ENCODE peak calls at places on chromosomes 1 and 21, in five cellular contexts. H is H9; G is brain microvascular endothelial cell; N is CD8-positive, alpha-beta T cell; U is lower leg skin. K is an unnamed sample.

GRCh38 chr1:113515498-113515897 is 125.2 kb downstream of the MAGI3 start:
- DNase-seq in N (no peak), H (no peak), U (no peak), G (no peak), K (no peak)

GRCh38 chr1:112997781-112998180 is 41.8 kb upstream of the SLC16A1 start:
- DNase-seq in G (no peak), U (no peak), N (no peak), H (no peak), K (no peak)

GRCh38 chr1:213573648-213574009 is 414.1 kb upstream of the PROX1 start:
- DNase-seq in H (no peak), U (no peak), N (no peak), G (no peak), K (no peak)

GRCh38 chr1:4172659-4173599 is 272.9 kb upstream of the C1orf174 start:
- DNase-seq in H (peak), U (no peak), G (no peak), N (no peak), K (no peak)

GRCh38 chr1:28123461-28123961 is 35.1 kb upstream of the EYA3 start:
- DNase-seq in H (no peak), G (peak), N (no peak), U (no peak), K (no peak)

GRCh38 chr1:211378844-211379243 is 52.2 kb downstream of the TRAF5 start:
- DNase-seq in H (no peak), N (no peak), U (no peak), G (peak), K (no peak)

GRCh38 chr1:184242507-184242943 is 144.3 kb upstream of the C1orf21 start:
- DNase-seq in H (no peak), G (peak), U (no peak), N (no peak), K (no peak)

GRCh38 chr1:11880911-11881748 is 22.4 kb upstream of the NPPB start:
- DNase-seq in H (no peak), G (no peak), N (no peak), U (peak), K (no peak)

DNA sequence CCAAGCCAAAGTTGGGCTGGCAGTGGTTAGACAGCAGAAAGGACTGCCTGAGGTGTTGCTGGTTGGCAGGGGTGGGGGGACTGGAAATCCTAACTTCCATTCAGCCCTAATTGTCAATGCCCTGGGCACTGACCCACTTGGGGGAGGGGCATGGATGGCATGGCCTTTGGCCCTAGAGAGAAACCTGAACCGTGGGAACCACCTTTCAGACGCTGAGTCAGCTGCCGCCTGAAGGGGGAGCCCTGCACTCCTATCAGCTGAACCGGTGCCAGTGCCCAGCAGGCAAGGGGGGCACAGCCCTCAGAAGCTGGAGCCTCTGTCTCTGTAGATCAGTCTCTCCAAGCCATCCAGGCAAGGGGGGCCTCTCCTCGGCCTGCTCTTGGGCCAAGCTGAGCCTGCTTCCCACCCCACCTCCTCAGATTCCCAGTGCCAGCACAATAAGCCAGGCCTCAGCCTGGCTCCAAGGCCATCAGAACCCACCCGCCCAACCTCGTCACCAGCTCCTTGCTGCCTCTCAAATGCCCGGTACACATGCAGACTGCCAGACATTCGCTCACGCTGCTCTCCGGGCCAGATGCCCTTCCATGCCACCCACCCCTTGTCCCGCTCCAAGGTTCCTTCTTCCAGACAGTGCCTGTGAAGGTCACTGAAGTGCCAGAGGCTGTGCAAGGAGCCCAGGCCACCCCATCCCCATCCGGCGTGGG is 11.6 kb downstream of the TINAGL1 start:
- DNase-seq in U (no peak), N (peak), G (no peak), H (peak), K (peak)
- TF ChIP-seq CTCF in U (no peak), N (no peak), G (peak), H (peak), K (peak)

GRCh38 chr1:203124546-203125317 is 2.8 kb upstream of the ADORA1 start:
- DNase-seq in G (no peak), N (no peak), H (peak), U (no peak), K (no peak)

GRCh38 chr1:203126866-203127671 is 457 bp upstream of the ADORA1 start:
- DNase-seq in N (peak), H (peak), U (no peak), G (no peak), K (no peak)

GRCh38 chr1:203124011-203124410 is 3.5 kb upstream of the ADORA1 start:
- DNase-seq in H (no peak), N (peak), U (no peak), G (no peak), K (no peak)

GRCh38 chr1:203127672-203128611 is at the start of gene ADORA1:
- DNase-seq in N (peak), G (peak), U (no peak), H (peak), K (no peak)

DNA sequence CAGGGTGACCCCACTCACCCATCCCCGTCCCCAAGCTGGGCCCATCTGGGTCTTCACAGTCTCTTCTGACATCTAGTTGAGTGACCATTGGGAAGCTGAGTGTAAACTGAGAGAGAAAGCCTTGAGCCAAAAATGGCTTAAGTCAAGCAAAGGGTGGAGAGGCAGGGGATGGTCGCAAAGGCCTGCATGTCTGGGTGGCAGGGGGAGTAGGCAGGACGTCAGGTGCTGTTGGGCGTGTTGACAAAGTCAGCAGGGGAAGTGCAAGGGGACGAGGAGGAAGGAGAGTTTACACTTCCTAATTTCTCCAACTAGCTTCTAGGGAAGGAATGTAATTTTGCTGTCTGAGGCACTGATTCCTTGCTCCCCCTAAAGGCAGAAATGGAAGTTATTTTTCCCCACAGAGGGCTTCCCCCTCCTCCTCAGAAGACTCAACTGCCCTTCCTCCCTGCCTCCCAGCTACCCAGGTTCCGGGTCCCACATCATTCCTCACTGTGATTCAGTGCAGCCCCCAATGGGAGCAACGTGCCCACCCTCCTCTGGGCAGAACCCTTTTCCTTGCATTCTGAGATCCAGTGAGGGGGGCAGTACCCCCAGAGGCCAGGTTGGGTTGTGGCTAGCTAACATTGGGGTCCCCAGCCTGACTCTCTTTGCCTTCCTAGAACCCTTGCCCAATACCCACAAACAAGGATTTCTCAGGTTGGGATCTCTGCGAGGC is 1.2 kb upstream of the ADORA1 start:
- DNase-seq in G (no peak), H (peak), U (no peak), N (no peak), K (no peak)
- TF ChIP-seq CTCF in G (peak), H (peak), U (no peak), N (no peak), K (no peak)

GRCh38 chr1:62572476-62572875 is 24.8 kb upstream of the ANGPTL3 start:
- DNase-seq in H (no peak), N (no peak), U (no peak), G (no peak), K (no peak)
- TF ChIP-seq CTCF in H (no peak), N (no peak), U (no peak), G (no peak), K (no peak)

DNA sequence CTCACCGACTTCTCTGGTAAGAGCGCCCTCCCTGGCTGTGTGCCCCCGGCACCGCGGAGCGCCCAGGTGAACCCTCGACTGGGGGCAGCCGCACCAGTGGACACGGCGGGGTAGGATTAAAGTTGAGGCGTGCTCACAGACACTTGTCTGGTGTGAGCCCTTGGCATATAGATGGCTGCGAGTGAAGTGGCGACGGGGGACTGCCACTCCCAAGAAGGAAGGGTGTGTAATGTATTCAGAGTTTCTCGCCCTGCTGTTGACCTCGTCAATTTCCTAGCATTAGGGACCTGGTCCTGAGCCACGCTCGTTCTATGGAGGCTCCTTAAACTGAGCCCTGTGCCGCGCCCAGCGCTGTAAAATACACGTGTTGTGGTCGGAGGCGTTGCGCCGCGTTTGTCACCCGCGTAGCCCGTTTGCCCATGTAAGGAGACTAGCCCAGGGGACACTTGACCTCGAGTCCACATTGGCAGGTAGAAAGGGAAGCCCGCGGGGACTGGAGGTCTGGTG is 545 bp downstream of the EVA1C start:
- DNase-seq in H (no peak), U (peak), G (no peak), N (peak), K (peak)
- TF ChIP-seq CTCF in H (peak), U (no peak), G (peak), N (no peak), K (no peak)

GRCh38 chr1:25161981-25162380 is 70.3 kb downstream of the SYF2 start:
- DNase-seq in N (no peak), H (no peak), U (no peak), G (no peak), K (no peak)
- TF ChIP-seq CTCF in N (no peak), H (no peak), U (no peak), G (no peak), K (no peak)

GRCh38 chr1:186987769-186988168 is 159.0 kb downstream of the PLA2G4A start:
- DNase-seq in G (no peak), N (no peak), U (no peak), H (no peak), K (no peak)
- TF ChIP-seq CTCF in G (peak), N (no peak), U (no peak), H (peak), K (no peak)

K was measured in natural killer cell.